ENCODE peak calls at places on chromosome 9, in seven cellular contexts. R is astrocyte; J is left lung; G is CD4-positive, alpha-beta T cell; L is RWPE1; M is neural crest cell; V is endodermal cell. U is an unnamed sample.

GRCh38 chr9:132886358-132886725 is 7.6 kb downstream of the SPACA9 start:
- DNase-seq in G (no peak), R (no peak), M (no peak), J (no peak), V (no peak), L (no peak), U (no peak)

GRCh38 chr9:16884952-16885513 is 14.6 kb upstream of the BNC2 start:
- DNase-seq in L (no peak), M (no peak), G (no peak), J (peak), V (no peak), R (peak), U (no peak)

GRCh38 chr9:105751761-105752160 is 57.4 kb downstream of the TMEM38B start:
- DNase-seq in J (no peak), G (no peak), L (no peak), V (no peak), R (no peak), M (no peak), U (no peak)

GRCh38 chr9:115194216-115194615 is 76.3 kb upstream of the TNC start:
- DNase-seq in J (no peak), M (no peak), G (no peak), V (no peak), R (no peak), L (no peak), U (no peak)

GRCh38 chr9:70257991-70258691 is 637 bp upstream of the SMC5 start:
- DNase-seq in V (peak), M (peak), G (no peak), L (peak), J (peak), R (peak), U (no peak)

GRCh38 chr9:14362175-14362574 is 48.2 kb upstream of the NFIB start:
- DNase-seq in R (peak), L (no peak), V (no peak), J (no peak), G (no peak), M (no peak), U (no peak)

GRCh38 chr9:134316444-134317160 is 9.7 kb upstream of the RXRA start:
- DNase-seq in J (peak), L (no peak), V (no peak), R (peak), G (no peak), M (no peak), U (peak)

GRCh38 chr9:135000647-135001245 is 83.0 kb upstream of the FCN1 start:
- DNase-seq in M (no peak), G (no peak), V (no peak), R (no peak), J (no peak), L (no peak), U (no peak)

GRCh38 chr9:120655005-120655622 is 59.2 kb downstream of the MEGF9 start:
- DNase-seq in L (peak), R (peak), G (no peak), J (no peak), M (no peak), V (no peak), U (no peak)

GRCh38 chr9:130419521-130420035 is 25.2 kb upstream of the ASS1 start:
- DNase-seq in L (no peak), J (no peak), R (no peak), G (no peak), M (no peak), V (no peak), U (no peak)

GRCh38 chr9:130414910-130415746 is 29.6 kb upstream of the ASS1 start:
- DNase-seq in R (no peak), L (no peak), J (no peak), G (no peak), M (no peak), V (no peak), U (no peak)

GRCh38 chr9:130414081-130414731 is 30.6 kb upstream of the ASS1 start:
- DNase-seq in G (no peak), V (no peak), R (no peak), J (no peak), L (no peak), M (no peak), U (no peak)

GRCh38 chr9:130418776-130419175 is 26.0 kb upstream of the ASS1 start:
- DNase-seq in L (no peak), G (no peak), M (no peak), R (no peak), J (no peak), V (no peak), U (no peak)

GRCh38 chr9:130417602-130418001 is 27.2 kb upstream of the ASS1 start:
- DNase-seq in V (peak), J (no peak), R (no peak), L (no peak), G (no peak), M (no peak), U (no peak)
- TF ChIP-seq CTCF in V (peak), J (no peak), R (no peak), L (no peak), G (no peak), M (peak), U (no peak)

DNA sequence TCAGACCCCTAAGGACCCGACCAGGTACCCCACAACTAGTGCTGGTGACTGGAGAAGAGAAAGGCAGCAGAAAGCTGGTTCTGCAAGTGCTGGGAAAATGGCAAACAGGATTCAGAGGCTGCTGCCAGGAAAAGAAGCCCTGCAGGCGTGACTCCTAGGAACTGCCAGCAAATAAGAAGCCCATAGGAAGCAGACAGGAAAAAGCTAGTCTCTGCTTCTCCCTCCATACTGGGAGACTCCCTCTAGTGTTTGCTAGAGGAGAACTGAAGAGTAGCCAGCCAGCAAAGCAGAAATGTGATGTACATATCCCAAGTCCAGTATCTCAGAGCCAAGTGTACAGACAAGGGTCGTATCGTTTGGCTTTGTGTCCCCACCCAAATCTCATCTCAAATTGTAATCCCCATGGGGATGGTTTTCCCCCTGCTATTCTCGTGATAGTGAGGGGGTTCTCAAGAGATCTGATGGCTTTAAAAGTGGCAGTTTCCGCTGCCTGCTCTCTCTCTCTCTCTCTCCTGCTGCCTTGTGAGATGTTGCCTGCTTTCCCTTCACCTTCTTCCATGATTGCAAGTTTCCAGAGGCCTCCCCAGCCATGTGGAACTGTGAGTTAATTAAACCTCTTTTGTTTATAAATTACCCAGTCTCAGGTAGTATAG is 38.1 kb upstream of the TUSC1 start:
- DNase-seq in M (peak), V (peak), L (peak), J (no peak), G (no peak), R (peak), U (no peak)
- TF ChIP-seq CTCF in M (peak), V (peak), L (peak), J (peak), G (no peak), R (peak), U (no peak)

GRCh38 chr9:36798350-36799065 is 225.8 kb downstream of the MELK start:
- DNase-seq in J (no peak), M (no peak), R (no peak), G (no peak), V (peak), L (peak), U (no peak)
- TF ChIP-seq CTCF in J (no peak), M (peak), R (no peak), G (no peak), V (peak), L (no peak), U (no peak)

DNA sequence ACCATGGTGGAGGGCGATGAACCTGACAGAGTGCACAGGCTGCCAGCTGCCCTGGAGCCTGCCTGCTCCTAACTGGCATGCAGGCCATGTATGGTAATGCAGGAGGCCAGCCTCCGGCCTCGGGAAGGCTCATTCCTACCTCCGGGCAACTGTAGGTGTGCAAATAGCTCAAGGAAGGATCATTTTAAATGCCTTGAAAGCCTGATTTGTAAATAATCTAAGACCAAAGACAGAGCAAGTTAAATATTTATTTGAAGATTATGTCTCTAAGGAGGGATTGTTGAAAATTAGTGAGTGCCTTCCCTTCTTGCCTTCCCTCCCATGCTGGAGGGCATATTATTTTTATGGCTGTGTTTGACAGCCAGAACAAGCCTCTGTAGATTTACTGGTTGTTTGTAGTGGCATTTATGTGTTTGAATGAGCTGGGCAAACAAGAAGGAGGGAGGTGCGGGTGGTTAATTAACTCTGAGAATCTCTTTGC is 285.7 kb upstream of the TUT7 start:
- DNase-seq in J (no peak), M (no peak), L (no peak), G (no peak), V (peak), R (no peak), U (no peak)
- TF ChIP-seq CTCF in J (no peak), M (peak), L (no peak), G (no peak), V (peak), R (no peak), U (no peak)

DNA sequence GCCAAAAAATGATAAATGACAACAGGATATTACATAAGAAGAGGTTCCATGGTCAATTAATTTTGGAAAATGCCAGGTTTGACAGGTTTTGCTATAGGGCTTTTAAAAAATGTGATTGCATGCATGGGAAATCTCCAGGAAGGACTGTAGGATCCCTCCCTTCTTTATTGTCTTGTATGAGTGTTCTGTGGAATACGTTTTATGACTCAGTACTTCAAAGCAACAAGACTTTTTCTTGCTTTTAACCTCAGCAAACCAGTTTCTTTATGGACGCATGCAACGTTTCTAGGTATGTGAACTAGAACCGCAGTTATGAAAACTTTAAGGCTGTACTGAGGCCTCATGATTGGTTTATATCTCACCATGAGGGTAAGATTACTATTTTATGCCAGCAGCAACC is 76.6 kb upstream of the NTRK2 start:
- DNase-seq in G (no peak), J (no peak), R (no peak), L (no peak), M (no peak), V (no peak), U (no peak)
- TF ChIP-seq CTCF in G (no peak), J (no peak), R (no peak), L (no peak), M (no peak), V (no peak), U (no peak)

GRCh38 chr9:127887792-127888191 is 10.3 kb upstream of the AK1 start:
- DNase-seq in V (peak), M (no peak), R (no peak), L (no peak), G (no peak), J (no peak), U (no peak)
- TF ChIP-seq CTCF in V (peak), M (peak), R (no peak), L (no peak), G (no peak), J (no peak), U (peak)

DNA sequence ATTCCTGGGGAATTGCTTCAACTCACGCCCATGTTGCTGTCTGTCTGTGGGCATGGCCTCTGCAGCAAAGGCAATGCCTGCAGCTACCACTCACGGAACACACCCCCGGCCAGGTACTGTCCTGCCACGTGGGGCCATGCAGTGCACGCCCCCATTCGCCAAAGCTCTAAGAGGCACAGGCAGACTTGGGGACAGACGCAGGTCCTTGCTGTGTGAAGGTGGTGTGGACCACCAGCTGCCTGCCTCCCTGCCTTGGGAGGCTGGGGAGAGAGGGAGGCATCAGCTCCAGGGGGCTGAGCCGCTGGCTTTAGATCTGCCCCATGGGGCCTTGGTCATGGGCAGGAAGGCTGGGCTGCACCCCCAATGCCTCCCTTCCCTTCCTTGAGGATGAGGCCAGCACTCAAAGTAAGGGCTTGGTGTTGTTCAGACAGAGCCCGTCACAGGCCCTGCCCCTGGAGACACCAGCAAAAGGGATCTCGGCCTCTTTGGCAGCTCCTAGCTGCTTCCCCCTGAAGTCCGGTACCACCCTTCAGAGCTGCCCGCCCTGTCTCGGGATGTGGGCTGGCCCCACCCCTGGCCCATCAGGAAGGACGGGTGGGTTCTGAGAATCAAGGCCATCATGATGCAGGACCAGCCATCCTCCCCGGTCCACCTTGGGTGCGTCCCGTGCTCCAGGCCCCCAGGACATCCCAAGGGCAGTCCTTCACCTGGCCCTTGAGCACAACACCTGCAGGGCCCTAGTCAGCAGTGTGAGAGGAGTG is 2.3 kb downstream of the GRIN1 start:
- DNase-seq in J (no peak), M (no peak), G (no peak), V (no peak), R (no peak), L (no peak), U (no peak)
- TF ChIP-seq CTCF in J (no peak), M (no peak), G (no peak), V (no peak), R (no peak), L (no peak), U (no peak)

DNA sequence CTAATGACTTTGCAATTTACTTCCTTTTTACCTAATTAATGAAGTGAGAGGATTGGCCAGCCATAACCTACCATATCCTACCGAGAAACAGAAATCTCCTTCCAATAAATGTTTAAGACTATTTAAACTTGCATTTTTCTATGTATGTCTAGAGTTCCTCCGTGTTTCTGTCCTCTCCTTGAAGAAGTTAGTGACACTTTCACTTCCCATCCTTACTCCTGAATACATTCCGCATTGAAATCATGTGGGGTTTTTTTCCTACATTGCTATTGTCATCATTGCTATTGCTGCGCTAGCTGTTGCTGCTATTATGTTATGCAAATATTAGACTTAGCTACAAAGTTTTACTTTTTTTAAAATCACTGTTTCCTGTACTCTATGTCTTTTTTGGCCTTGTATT is 83.4 kb upstream of the NEK6 start:
- DNase-seq in J (no peak), G (no peak), V (no peak), M (no peak), L (no peak), R (no peak), U (no peak)
- TF ChIP-seq CTCF in J (no peak), G (no peak), V (no peak), M (no peak), L (no peak), R (no peak), U (no peak)

GRCh38 chr9:71758277-71758676 is 10.0 kb downstream of the CEMIP2 start:
- DNase-seq in R (no peak), J (no peak), G (no peak), M (no peak), V (peak), L (no peak), U (no peak)
- TF ChIP-seq CTCF in R (no peak), J (no peak), G (no peak), M (no peak), V (no peak), L (no peak), U (no peak)